ENCODE peak calls at places on chromosomes 1 and 21, in seven cellular contexts. One of them, this sample, is unnamed.

GRCh38 chr1:111909010-111909409 is 80.5 kb downstream of the KCND3 start:
- DNase-seq in HAP-1: no peak
- DNase-seq in stimulated activated naive CD4-positive, alpha-beta T cell: no peak
- DNase-seq in GM23338: peak
- DNase-seq in GM12892: no peak
- DNase-seq in LoVo: no peak
- DNase-seq in ovary: no peak
- DNase-seq in this sample: no peak

GRCh38 chr21:28142692-28143091 is 850.0 kb downstream of the LTN1 start:
- DNase-seq in HAP-1: no peak
- DNase-seq in stimulated activated naive CD4-positive, alpha-beta T cell: no peak
- DNase-seq in GM23338: no peak
- DNase-seq in GM12892: no peak
- DNase-seq in LoVo: no peak
- DNase-seq in ovary: no peak
- DNase-seq in this sample: peak

GRCh38 chr1:67723620-67724019 is 38.6 kb downstream of the GADD45A start:
- DNase-seq in HAP-1: no peak
- DNase-seq in stimulated activated naive CD4-positive, alpha-beta T cell: no peak
- DNase-seq in GM23338: no peak
- DNase-seq in GM12892: no peak
- DNase-seq in LoVo: peak
- DNase-seq in ovary: no peak
- DNase-seq in this sample: no peak

GRCh38 chr1:180946537-180947507 is 34.1 kb downstream of the KIAA1614 start:
- DNase-seq in HAP-1: no peak
- DNase-seq in stimulated activated naive CD4-positive, alpha-beta T cell: no peak
- DNase-seq in GM23338: peak
- DNase-seq in GM12892: no peak
- DNase-seq in LoVo: no peak
- DNase-seq in ovary: no peak
- DNase-seq in this sample: no peak

GRCh38 chr1:119935373-119935772 is 39.1 kb upstream of the ADAM30 start:
- DNase-seq in HAP-1: no peak
- DNase-seq in stimulated activated naive CD4-positive, alpha-beta T cell: no peak
- DNase-seq in GM23338: no peak
- DNase-seq in GM12892: no peak
- DNase-seq in LoVo: no peak
- DNase-seq in ovary: no peak
- DNase-seq in this sample: no peak

GRCh38 chr1:170765712-170766330 is 101.9 kb downstream of the PRRX1 start:
- DNase-seq in HAP-1: peak
- DNase-seq in stimulated activated naive CD4-positive, alpha-beta T cell: no peak
- DNase-seq in GM23338: peak
- DNase-seq in GM12892: no peak
- DNase-seq in LoVo: no peak
- DNase-seq in ovary: no peak
- DNase-seq in this sample: peak

GRCh38 chr1:170194451-170194850 is 48.7 kb downstream of the NTMT2 start:
- DNase-seq in HAP-1: no peak
- DNase-seq in stimulated activated naive CD4-positive, alpha-beta T cell: no peak
- DNase-seq in GM23338: no peak
- DNase-seq in GM12892: no peak
- DNase-seq in LoVo: no peak
- DNase-seq in ovary: no peak
- DNase-seq in this sample: no peak

GRCh38 chr1:184118051-184118450 is 66.5 kb downstream of the TSEN15 start:
- DNase-seq in HAP-1: no peak
- DNase-seq in stimulated activated naive CD4-positive, alpha-beta T cell: no peak
- DNase-seq in GM23338: no peak
- DNase-seq in GM12892: no peak
- DNase-seq in LoVo: no peak
- DNase-seq in ovary: no peak
- DNase-seq in this sample: peak

GRCh38 chr1:185775505-185775904 is 41.3 kb downstream of the HMCN1 start:
- DNase-seq in HAP-1: peak
- DNase-seq in stimulated activated naive CD4-positive, alpha-beta T cell: no peak
- DNase-seq in GM23338: peak
- DNase-seq in GM12892: no peak
- DNase-seq in LoVo: no peak
- DNase-seq in ovary: no peak
- DNase-seq in this sample: peak

GRCh38 chr1:185474440-185475149 is 157.6 kb upstream of the IVNS1ABP start:
- DNase-seq in HAP-1: no peak
- DNase-seq in stimulated activated naive CD4-positive, alpha-beta T cell: no peak
- DNase-seq in GM23338: no peak
- DNase-seq in GM12892: no peak
- DNase-seq in LoVo: no peak
- DNase-seq in ovary: no peak
- DNase-seq in this sample: no peak

GRCh38 chr1:67601539-67601938 is 83.5 kb upstream of the GADD45A start:
- DNase-seq in HAP-1: no peak
- DNase-seq in stimulated activated naive CD4-positive, alpha-beta T cell: no peak
- DNase-seq in GM23338: peak
- DNase-seq in GM12892: no peak
- DNase-seq in LoVo: no peak
- DNase-seq in ovary: no peak
- DNase-seq in this sample: no peak

GRCh38 chr1:171295821-171296220 is 18.2 kb upstream of the FMO4 start:
- DNase-seq in HAP-1: no peak
- DNase-seq in stimulated activated naive CD4-positive, alpha-beta T cell: no peak
- DNase-seq in GM23338: no peak
- DNase-seq in GM12892: no peak
- DNase-seq in LoVo: no peak
- DNase-seq in ovary: no peak
- DNase-seq in this sample: no peak

GRCh38 chr21:42390193-42390592 is 5.7 kb downstream of the TMPRSS3 start:
- DNase-seq in HAP-1: no peak
- DNase-seq in stimulated activated naive CD4-positive, alpha-beta T cell: no peak
- DNase-seq in GM23338: no peak
- DNase-seq in GM12892: no peak
- DNase-seq in LoVo: peak
- DNase-seq in ovary: no peak
- DNase-seq in this sample: no peak

GRCh38 chr1:96388421-96389310 is 332.9 kb upstream of the PTBP2 start:
- DNase-seq in HAP-1: no peak
- DNase-seq in stimulated activated naive CD4-positive, alpha-beta T cell: no peak
- DNase-seq in GM23338: no peak
- DNase-seq in GM12892: no peak
- DNase-seq in LoVo: no peak
- DNase-seq in ovary: no peak
- DNase-seq in this sample: peak

GRCh38 chr1:216604771-216605170 is 118.5 kb downstream of the ESRRG start:
- DNase-seq in HAP-1: no peak
- DNase-seq in stimulated activated naive CD4-positive, alpha-beta T cell: no peak
- DNase-seq in GM23338: no peak
- DNase-seq in GM12892: no peak
- DNase-seq in LoVo: no peak
- DNase-seq in ovary: no peak
- DNase-seq in this sample: no peak

GRCh38 chr21:37803076-37803475 is 113.2 kb downstream of the KCNJ6 start:
- DNase-seq in HAP-1: no peak
- DNase-seq in stimulated activated naive CD4-positive, alpha-beta T cell: no peak
- DNase-seq in GM23338: no peak
- DNase-seq in GM12892: no peak
- DNase-seq in LoVo: no peak
- DNase-seq in ovary: no peak
- DNase-seq in this sample: no peak

GRCh38 chr1:7583291-7584096 is 187.6 kb upstream of the VAMP3 start:
- DNase-seq in HAP-1: no peak
- DNase-seq in stimulated activated naive CD4-positive, alpha-beta T cell: no peak
- DNase-seq in GM23338: peak
- DNase-seq in GM12892: no peak
- DNase-seq in LoVo: no peak
- DNase-seq in ovary: peak
- DNase-seq in this sample: no peak

GRCh38 chr1:75136921-75137641 is 2.9 kb downstream of the LHX8 start:
- DNase-seq in HAP-1: no peak
- DNase-seq in stimulated activated naive CD4-positive, alpha-beta T cell: no peak
- DNase-seq in GM23338: peak
- DNase-seq in GM12892: no peak
- DNase-seq in LoVo: no peak
- DNase-seq in ovary: no peak
- DNase-seq in this sample: peak

GRCh38 chr1:116954450-116954849 is 44.7 kb downstream of the PTGFRN start:
- DNase-seq in HAP-1: peak
- DNase-seq in stimulated activated naive CD4-positive, alpha-beta T cell: no peak
- DNase-seq in GM23338: no peak
- DNase-seq in GM12892: no peak
- DNase-seq in LoVo: no peak
- DNase-seq in ovary: no peak
- DNase-seq in this sample: no peak

GRCh38 chr21:37374026-37374425 is 7.5 kb downstream of the DYRK1A start:
- DNase-seq in HAP-1: no peak
- DNase-seq in stimulated activated naive CD4-positive, alpha-beta T cell: no peak
- DNase-seq in GM23338: no peak
- DNase-seq in GM12892: no peak
- DNase-seq in LoVo: no peak
- DNase-seq in ovary: no peak
- DNase-seq in this sample: no peak

GRCh38 chr21:45074048-45074817 is at the start of gene ADARB1:
- DNase-seq in HAP-1: peak
- DNase-seq in stimulated activated naive CD4-positive, alpha-beta T cell: peak
- DNase-seq in GM23338: peak
- DNase-seq in GM12892: peak
- DNase-seq in LoVo: peak
- DNase-seq in ovary: peak
- DNase-seq in this sample: peak

GRCh38 chr1:1400576-1401456 is 1.7 kb upstream of the CCNL2 start:
- DNase-seq in HAP-1: no peak
- DNase-seq in stimulated activated naive CD4-positive, alpha-beta T cell: no peak
- DNase-seq in GM23338: no peak
- DNase-seq in GM12892: no peak
- DNase-seq in LoVo: no peak
- DNase-seq in ovary: no peak
- DNase-seq in this sample: no peak